ENCODE peak calls at places on chromosome 10, in six cellular contexts. N is K562, Q is suprapubic skin, O is stomach, Y is GM12878, K is H1. E is an unnamed sample.

GRCh38 chr10:103888113-103888841 is 29.7 kb downstream of the STN1 start:
- DNase-seq in N (peak; percentile 33), Q (no peak), O (peak; percentile 90), Y (no peak), K (no peak), E (peak; percentile 89)

GRCh38 chr10:78258303-78259030 is 224.8 kb downstream of the RPS24 start:
- DNase-seq in Y (no peak), O (no peak), Q (no peak), K (no peak), N (no peak), E (no peak)

GRCh38 chr10:73576890-73577591 is 14.1 kb downstream of the USP54 start:
- DNase-seq in K (no peak), Y (no peak), N (no peak), O (no peak), Q (no peak), E (no peak)

GRCh38 chr10:585502-585901 is 104.0 kb downstream of the DIP2C start:
- DNase-seq in K (no peak), O (no peak), Y (no peak), Q (no peak), N (peak; percentile 22), E (no peak)

GRCh38 chr10:23095966-23096813 is 811 bp downstream of the MSRB2 start:
- DNase-seq in N (no peak), O (peak; percentile 37), K (peak; percentile 62), Q (no peak), Y (no peak), E (peak; percentile 83)

GRCh38 chr10:46526682-46527038 is 29.8 kb downstream of the GPRIN2 start:
- DNase-seq in O (peak; percentile 39), N (no peak), Q (peak; percentile 76), K (no peak), Y (no peak), E (peak; percentile 65)

GRCh38 chr10:29471483-29471859 is 163.3 kb downstream of the SVIL start:
- DNase-seq in K (no peak), Q (no peak), Y (no peak), N (no peak), O (no peak), E (no peak)

GRCh38 chr10:130361351-130362105 is 225.3 kb downstream of the GLRX3 start:
- DNase-seq in O (peak; percentile 19), K (no peak), Y (no peak), Q (peak; percentile 66), N (no peak), E (no peak)

GRCh38 chr10:89280501-89280900 is 21.3 kb upstream of the IFIT2 start:
- DNase-seq in O (no peak), Y (no peak), N (no peak), K (no peak), Q (no peak), E (no peak)

GRCh38 chr10:83357004-83357403 is 782.3 kb upstream of the GHITM start:
- DNase-seq in Y (no peak), K (no peak), O (no peak), Q (no peak), N (no peak), E (no peak)

GRCh38 chr10:33291053-33291592 is 43.3 kb downstream of the NRP1 start:
- DNase-seq in K (no peak), O (no peak), Q (no peak), N (no peak), Y (no peak), E (no peak)

GRCh38 chr10:101012525-101013364 is 13.1 kb downstream of the LZTS2 start:
- DNase-seq in Q (peak; percentile 92), O (peak; percentile 91), N (peak; percentile 51), Y (peak; percentile 61), K (peak; percentile 88), E (peak; percentile 95)

GRCh38 chr10:22427101-22427500 is 81.8 kb downstream of the SPAG6 start:
- DNase-seq in N (peak; percentile 24), Y (no peak), O (no peak), K (no peak), Q (no peak), E (no peak)

GRCh38 chr10:116444527-116445142 is 17.0 kb downstream of the PNLIPRP3 start:
- DNase-seq in Q (no peak), O (no peak), K (no peak), Y (peak; percentile 3), N (peak; percentile 40), E (no peak)

GRCh38 chr10:103545771-103546281 is 52.3 kb downstream of the NEURL1 start:
- DNase-seq in Q (peak; percentile 65), Y (no peak), N (no peak), K (no peak), O (peak; percentile 36), E (no peak)

GRCh38 chr10:52999258-52999657 is 226.7 kb upstream of the MBL2 start:
- DNase-seq in O (no peak), N (no peak), K (no peak), Q (no peak), Y (no peak), E (no peak)

GRCh38 chr10:19592276-19592675 is 224.0 kb upstream of the PLXDC2 start:
- DNase-seq in N (no peak), O (no peak), Q (no peak), Y (no peak), K (no peak), E (no peak)

GRCh38 chr10:51508156-51508555 is 191.2 kb downstream of the CSTF2T start:
- DNase-seq in N (no peak), K (no peak), Q (no peak), Y (no peak), O (no peak), E (no peak)

GRCh38 chr10:70699659-70700174 is 27.4 kb downstream of the ADAMTS14 start:
- DNase-seq in O (no peak), K (no peak), Q (no peak), N (peak; percentile 93), Y (no peak), E (no peak)

GRCh38 chr10:18404530-18404929 is 246.9 kb downstream of the NSUN6 start:
- DNase-seq in Q (no peak), K (no peak), N (no peak), Y (no peak), O (no peak), E (no peak)

GRCh38 chr10:38146579-38147333 is 52.6 kb downstream of the ZNF37A start:
- DNase-seq in K (no peak), O (no peak), Y (no peak), N (no peak), Q (no peak), E (no peak)

GRCh38 chr10:120729508-120729907 is 121.7 kb upstream of the WDR11 start:
- DNase-seq in K (no peak), Y (no peak), Q (no peak), O (no peak), N (no peak), E (no peak)

GRCh38 chr10:35364808-35365207 is 28.5 kb downstream of the CCNY start:
- DNase-seq in N (no peak), O (no peak), K (no peak), Y (no peak), Q (no peak), E (no peak)

GRCh38 chr10:8004469-8005000 is 50.0 kb upstream of the GATA3 start:
- DNase-seq in Q (no peak), Y (no peak), K (no peak), N (no peak), O (no peak), E (no peak)

GRCh38 chr10:98074315-98074911 is 44.0 kb upstream of the CRTAC1 start:
- DNase-seq in O (no peak), Y (no peak), K (no peak), Q (no peak), N (peak; percentile 10), E (no peak)

GRCh38 chr10:89744021-89744420 is 42.6 kb downstream of the KIF20B start:
- DNase-seq in Y (no peak), N (no peak), K (no peak), Q (no peak), O (no peak), E (no peak)

GRCh38 chr10:60425392-60426110 is 35.9 kb upstream of the ANK3 start:
- DNase-seq in Q (no peak), O (no peak), K (no peak), N (no peak), Y (no peak), E (no peak)

GRCh38 chr10:536371-536925 is 153.0 kb downstream of the DIP2C start:
- DNase-seq in Y (no peak), K (no peak), O (no peak), Q (peak; percentile 59), N (no peak), E (peak; percentile 50)

GRCh38 chr10:131168238-131168875 is 143.2 kb downstream of the TCERG1L start:
- DNase-seq in Q (peak; percentile 69), K (peak; percentile 37), O (peak; percentile 22), N (no peak), Y (no peak), E (peak; percentile 62)

GRCh38 chr10:121927361-121927840 is 430 bp downstream of the ATE1 start:
- DNase-seq in O (peak; percentile 59), K (peak; percentile 81), Y (no peak), Q (peak; percentile 83), N (peak; percentile 38), E (peak; percentile 79)
- TF ChIP-seq POLR2AphosphoS5 in O (no peak), K (no peak), Y (no peak), Q (no peak), N (no peak), E (peak; percentile 44)

GRCh38 chr10:57119690-57120089 is 758.6 kb upstream of the ZWINT start:
- DNase-seq in O (no peak), K (no peak), Y (no peak), Q (no peak), N (no peak), E (no peak)
- TF ChIP-seq EP300 in O (no peak), K (no peak), Y (no peak), Q (no peak), N (no peak), E (no peak)

GRCh38 chr10:10661176-10661575 is 356.5 kb upstream of the CELF2 start:
- DNase-seq in Q (no peak), K (no peak), N (no peak), Y (no peak), O (no peak), E (no peak)
- TF ChIP-seq POLR2AphosphoS5 in Q (no peak), K (no peak), N (no peak), Y (no peak), O (no peak), E (peak; percentile 41)

GRCh38 chr10:21083861-21084260 is 186.8 kb upstream of the NEBL start:
- DNase-seq in K (no peak), N (no peak), O (no peak), Y (no peak), Q (no peak), E (no peak)
- TF ChIP-seq EP300 in K (no peak), N (no peak), O (no peak), Y (no peak), Q (no peak), E (no peak)

GRCh38 chr10:124917168-124917938 is 24.6 kb upstream of the ZRANB1 start:
- DNase-seq in Y (no peak), N (peak; percentile 58), Q (no peak), K (peak; percentile 50), O (peak; percentile 41), E (peak; percentile 81)
- TF ChIP-seq POLR2AphosphoS5 in Y (no peak), N (no peak), Q (no peak), K (no peak), O (no peak), E (peak; percentile 36)